ENCODE peak calls at places on chromosomes 12 and 14, in nine cellular contexts. R, F, B, A, J, P, T, O and V are unnamed samples. For H3K4me1, the result is how much of the 10 kb centered on the place peaks cover.

GRCh38 chr14:26738571-26738970 is 140.7 kb upstream of the NOVA1 start:
- DNase-seq in R (no peak), F (no peak), B (no peak), A (no peak), J (no peak), P (no peak), T (no peak), O (peak), V (no peak)

GRCh38 chr12:104720346-104721064 is 237.6 kb downstream of the SLC41A2 start:
- DNase-seq in R (peak), F (no peak), B (no peak), A (peak), J (peak), P (no peak), T (no peak), O (peak), V (no peak)

GRCh38 chr14:58280954-58281787 is 17.2 kb upstream of the ARID4A start:
- DNase-seq in R (peak), F (peak), B (peak), A (no peak), J (peak), P (no peak), T (no peak), O (peak), V (no peak)

GRCh38 chr14:84128025-84128424 is 1401.9 kb upstream of the FLRT2 start:
- DNase-seq in R (peak), F (no peak), B (no peak), A (no peak), J (no peak), P (no peak), T (no peak), O (peak), V (no peak)

GRCh38 chr12:6860942-6861341 is 6.4 kb upstream of the TPI1 start:
- DNase-seq in R (no peak), F (no peak), B (no peak), A (no peak), J (no peak), P (no peak), T (no peak), O (no peak), V (no peak)

GRCh38 chr14:101980700-101981099 is 16.3 kb downstream of the DYNC1H1 start:
- DNase-seq in R (peak), F (peak), B (peak), A (peak), J (no peak), P (peak), T (no peak), O (peak), V (peak)

GRCh38 chr12:132481345-132481744 is 8.6 kb upstream of the FBRSL1 start:
- DNase-seq in R (no peak), F (no peak), B (no peak), A (no peak), J (no peak), P (no peak), T (no peak), O (no peak), V (no peak)

GRCh38 chr14:101220921-101221510 is 317.5 kb upstream of the RTL1 start:
- DNase-seq in R (no peak), F (no peak), B (no peak), A (no peak), J (no peak), P (no peak), T (peak), O (no peak), V (peak)

GRCh38 chr12:57661376-57661775 is 28.4 kb upstream of the B4GALNT1 start:
- DNase-seq in R (no peak), F (no peak), B (no peak), A (no peak), J (no peak), P (no peak), T (no peak), O (no peak), V (no peak)

GRCh38 chr12:83700858-83701257 is 1014.2 kb downstream of the TMTC2 start:
- DNase-seq in R (no peak), F (no peak), B (no peak), A (no peak), J (no peak), P (no peak), T (no peak), O (no peak), V (no peak)

GRCh38 chr12:96907681-96908163 is 665 bp downstream of the NEDD1 start:
- DNase-seq in R (peak), F (no peak), B (no peak), A (no peak), J (peak), P (no peak), T (no peak), O (peak), V (peak)

GRCh38 chr12:6632026-6632978 is 3.5 kb downstream of the LPAR5 start:
- DNase-seq in R (no peak), F (peak), B (no peak), A (no peak), J (peak), P (no peak), T (no peak), O (no peak), V (peak)

GRCh38 chr12:85963322-85963721 is 89.2 kb downstream of the NTS start:
- DNase-seq in R (no peak), F (no peak), B (no peak), A (no peak), J (no peak), P (no peak), T (no peak), O (no peak), V (no peak)

GRCh38 chr12:77615331-77615730 is 215.4 kb upstream of the NAV3 start:
- DNase-seq in R (no peak), F (no peak), B (no peak), A (no peak), J (no peak), P (peak), T (no peak), O (peak), V (no peak)

GRCh38 chr12:28583771-28584261 is 393.6 kb downstream of the CCDC91 start:
- DNase-seq in R (peak), F (no peak), B (no peak), A (no peak), J (no peak), P (no peak), T (no peak), O (peak), V (no peak)

GRCh38 chr12:21891763-21892217 is 49.4 kb downstream of the ABCC9 start:
- DNase-seq in R (no peak), F (peak), B (peak), A (no peak), J (no peak), P (no peak), T (peak), O (peak), V (peak)

GRCh38 chr12:28088566-28089277 is 101.5 kb upstream of the CCDC91 start:
- DNase-seq in R (no peak), F (no peak), B (no peak), A (no peak), J (no peak), P (no peak), T (no peak), O (peak), V (no peak)

GRCh38 chr14:28879571-28879970 is 113.0 kb downstream of the FOXG1 start:
- DNase-seq in R (no peak), F (no peak), B (no peak), A (no peak), J (no peak), P (no peak), T (no peak), O (no peak), V (no peak)

GRCh38 chr12:93127582-93128331 is 198.7 kb upstream of the EEA1 start:
- DNase-seq in R (peak), F (peak), B (peak), A (peak), J (no peak), P (no peak), T (peak), O (peak), V (peak)

GRCh38 chr12:1497161-1497560 is 97.2 kb downstream of the FBXL14 start:
- DNase-seq in R (no peak), F (no peak), B (no peak), A (no peak), J (no peak), P (no peak), T (no peak), O (no peak), V (no peak)

GRCh38 chr12:41795910-41796309 is 348.8 kb downstream of the GXYLT1 start:
- DNase-seq in R (no peak), F (no peak), B (no peak), A (no peak), J (no peak), P (peak), T (no peak), O (no peak), V (no peak)

GRCh38 chr14:23572841-23573240 is 5.2 kb upstream of the AP1G2 start:
- DNase-seq in R (no peak), F (peak), B (no peak), A (no peak), J (no peak), P (no peak), T (no peak), O (no peak), V (peak)

GRCh38 chr14:77026166-77026929 is 2.2 kb downstream of the IRF2BPL start:
- DNase-seq in R (peak), F (peak), B (peak), A (peak), J (no peak), P (no peak), T (no peak), O (peak), V (peak)

GRCh38 chr12:5554711-5555110 is 122.8 kb downstream of the NTF3 start:
- DNase-seq in R (peak), F (no peak), B (no peak), A (no peak), J (no peak), P (no peak), T (no peak), O (no peak), V (no peak)

GRCh38 chr14:103123634-103124500 is 606 bp downstream of the TNFAIP2 start:
- DNase-seq in R (no peak), F (peak), B (peak), A (peak), J (no peak), P (no peak), T (peak), O (peak), V (no peak)

GRCh38 chr14:103184046-103184445 is 60.8 kb downstream of the TNFAIP2 start:
- DNase-seq in R (no peak), F (no peak), B (no peak), A (no peak), J (no peak), P (no peak), T (no peak), O (no peak), V (no peak)

GRCh38 chr12:20212658-20213387 is 155.5 kb upstream of the PDE3A start:
- DNase-seq in R (peak), F (peak), B (peak), A (peak), J (no peak), P (peak), T (peak), O (peak), V (peak)

GRCh38 chr14:92470215-92470614 is 43.4 kb upstream of the RIN3 start:
- DNase-seq in R (peak), F (no peak), B (no peak), A (no peak), J (no peak), P (no peak), T (no peak), O (no peak), V (no peak)

GRCh38 chr12:132593938-132594358 is 16.4 kb downstream of the LRCOL1 start:
- DNase-seq in R (peak), F (peak), B (peak), A (peak), J (no peak), P (peak), T (peak), O (peak), V (peak)

GRCh38 chr14:38868415-38869290 is 234.4 kb downstream of the SEC23A start:
- DNase-seq in R (no peak), F (no peak), B (no peak), A (no peak), J (no peak), P (no peak), T (no peak), O (no peak), V (peak)
- H3K4me3 ChIP-seq in R (no peak), F (no peak), B (no peak), A (peak), J (no peak), P (no peak), T (peak), O (no peak), V (no peak)

DNA sequence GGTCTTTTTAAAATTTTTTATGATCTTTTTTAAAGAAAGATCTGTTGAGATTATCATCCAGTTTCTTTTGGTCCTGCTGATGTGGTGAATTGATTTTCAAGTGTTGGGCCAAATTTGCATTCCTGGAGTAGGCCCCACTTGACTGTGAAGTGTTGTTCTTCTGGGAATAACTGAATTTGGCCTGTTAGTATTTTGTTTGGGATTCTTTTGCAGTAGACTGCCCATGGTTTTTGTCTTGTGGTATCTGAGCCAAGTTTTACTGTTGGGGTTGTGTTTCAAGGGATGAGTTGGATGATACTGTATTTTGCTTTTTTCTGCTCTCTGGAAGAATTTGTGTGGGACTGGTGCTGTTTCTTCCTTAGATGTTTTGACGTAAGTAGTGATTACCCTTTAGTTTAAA is 4.0 kb upstream of the SYCP3 start:
- DNase-seq in R (no peak), F (no peak), B (no peak), A (no peak), J (no peak), P (no peak), T (no peak), O (no peak), V (no peak)
- H3K4me1 ChIP-seq in R (under half), F (under half), B (under half), A (under half), J (under half), P (under half), T (under half), O (under half), V (under half)

GRCh38 chr12:56080556-56081138 is 682 bp downstream of the ERBB3 start:
- DNase-seq in R (no peak), F (no peak), B (no peak), A (peak), J (no peak), P (no peak), T (peak), O (no peak), V (peak)
- H3K4me3 ChIP-seq in R (peak), F (no peak), B (peak), A (peak), J (peak), P (peak), T (peak), O (peak), V (peak)

DNA sequence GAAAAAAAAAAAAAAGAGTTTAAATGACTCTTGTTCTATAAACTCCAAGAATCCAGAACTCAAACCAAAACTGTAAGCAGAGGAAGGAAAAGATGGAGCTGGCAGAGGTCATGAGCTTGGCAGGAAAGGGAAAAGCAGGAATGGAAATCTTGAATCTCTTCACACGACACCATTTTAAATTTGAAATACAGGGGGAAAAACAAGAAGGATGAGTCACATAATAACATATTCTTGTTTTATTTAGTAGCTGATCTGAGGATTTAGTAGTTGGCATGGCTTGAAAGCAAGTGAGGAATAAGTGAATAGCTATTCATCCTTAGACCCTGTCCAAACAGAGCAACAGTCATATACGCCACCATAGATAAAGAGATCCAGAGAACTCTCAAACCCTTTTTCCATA is 35.0 kb downstream of the EPS8 start:
- DNase-seq in R (peak), F (no peak), B (no peak), A (no peak), J (no peak), P (no peak), T (no peak), O (no peak), V (no peak)
- H3K4me1 ChIP-seq in R (under half), F (under half), B (under half), A (under half), J (under half), P (under half), T (under half), O (under half), V (under half)